ENCODE peak calls at places on chromosomes 6 and 20, in nine cellular contexts. B is left cardiac atrium; J is cerebellum; S is body of pancreas; V is amniotic epithelial cell; L is activated naive CD8-positive, alpha-beta T cell treated with anti-CD3 and anti-CD28 coated beads, Interleukin-2, amount 50 U/mL, for 24 hours; H is activated CD4-positive, alpha-beta T cell treated with anti-CD3 and anti-CD28 coated beads, Interleukin-2, amount 50 U/mL, for 1 hour; O is RPMI8226; M is GM04504. Y is an unnamed sample.

GRCh38 chr20:41316602-41317535 is 662 bp downstream of the ZHX3 start:
- DNase-seq in M (no peak), V (peak; percentile 92), J (peak; percentile 86), L (peak; percentile 85), O (peak; percentile 66), B (peak; percentile 85), H (peak; percentile 69), S (peak; percentile 74), Y (peak; percentile 93)

GRCh38 chr6:55918639-55919038 is 43.2 kb upstream of the BMP5 start:
- DNase-seq in H (no peak), B (no peak), O (no peak), M (peak; percentile 55), J (no peak), S (no peak), V (peak; percentile 81), L (no peak), Y (no peak)

GRCh38 chr20:56750430-56750829 is 121.3 kb downstream of the TFAP2C start:
- DNase-seq in S (no peak), J (no peak), B (no peak), V (no peak), O (peak; percentile 8), H (no peak), L (no peak), M (no peak), Y (no peak)

GRCh38 chr20:38267251-38267650 is 6.7 kb upstream of the KIAA1755 start:
- DNase-seq in B (no peak), V (no peak), O (no peak), L (no peak), J (no peak), S (no peak), H (no peak), M (no peak), Y (no peak)

GRCh38 chr6:10633216-10633615 is 61.2 kb downstream of the C6orf52 start:
- DNase-seq in M (peak; percentile 18), S (no peak), L (peak; percentile 7), H (no peak), B (no peak), J (no peak), O (peak; percentile 40), V (peak; percentile 41), Y (no peak)

GRCh38 chr20:59648720-59649119 is 44.4 kb downstream of the PHACTR3 start:
- DNase-seq in L (no peak), H (no peak), S (no peak), M (no peak), B (no peak), J (no peak), V (no peak), O (no peak), Y (no peak)

GRCh38 chr20:1900321-1900791 is 5.1 kb downstream of the SIRPA start:
- DNase-seq in L (no peak), S (peak; percentile 44), O (peak; percentile 43), H (no peak), B (peak; percentile 65), M (peak; percentile 48), J (peak; percentile 75), V (peak; percentile 77), Y (peak; percentile 88)

GRCh38 chr6:154932562-154933027 is 62.5 kb upstream of the TIAM2 start:
- DNase-seq in J (no peak), B (no peak), V (peak; percentile 90), S (no peak), L (no peak), M (peak; percentile 82), O (no peak), H (no peak), Y (no peak)

GRCh38 chr6:167855825-167856425 is 29.2 kb downstream of the AFDN start:
- DNase-seq in H (no peak), B (no peak), S (no peak), J (no peak), O (no peak), L (no peak), V (peak; percentile 99), M (peak; percentile 65), Y (no peak)